ENCODE peak calls at places on chromosome 14, in eight cellular contexts. O is ovary; U is T47D; T is stimulated activated CD8-positive, alpha-beta memory T cell treated with anti-CD3 and anti-CD28 coated beads, Interleukin-2, amount 100 ng/mL, for 48 hours; Z is heart right ventricle; J is CD8-positive, alpha-beta memory T cell; M is C1 segment of cervical spinal cord; E is CMK. D is an unnamed sample.

GRCh38 chr14:59926534-59926933 is 6.6 kb downstream of the LRRC9 start:
- DNase-seq in O (no peak), U (no peak), T (no peak), Z (no peak), J (no peak), M (no peak), E (no peak), D (no peak)

GRCh38 chr14:104331871-104332605 is 193.7 kb downstream of the KIF26A start:
- DNase-seq in O (peak; percentile 12), U (no peak), T (no peak), Z (no peak), J (no peak), M (no peak), E (no peak), D (no peak)

GRCh38 chr14:40981247-40981646 is 625.4 kb upstream of the LRFN5 start:
- DNase-seq in O (no peak), U (no peak), T (no peak), Z (no peak), J (no peak), M (no peak), E (no peak), D (no peak)

GRCh38 chr14:32561520-32561919 is 232.4 kb downstream of the AKAP6 start:
- DNase-seq in O (no peak), U (no peak), T (no peak), Z (no peak), J (no peak), M (no peak), E (no peak), D (no peak)

GRCh38 chr14:26966942-26967341 is 369.1 kb upstream of the NOVA1 start:
- DNase-seq in O (no peak), U (no peak), T (no peak), Z (no peak), J (no peak), M (no peak), E (no peak), D (no peak)

GRCh38 chr14:99289394-99290189 is 17.6 kb upstream of the BCL11B start:
- DNase-seq in O (no peak), U (no peak), T (no peak), Z (no peak), J (no peak), M (no peak), E (no peak), D (no peak)

GRCh38 chr14:65915125-65915524 is 502.6 kb downstream of the FUT8 start:
- DNase-seq in O (no peak), U (no peak), T (no peak), Z (no peak), J (no peak), M (no peak), E (no peak), D (no peak)

GRCh38 chr14:51085007-51085406 is 9.9 kb downstream of the TRIM9 start:
- DNase-seq in O (no peak), U (no peak), T (no peak), Z (no peak), J (no peak), M (no peak), E (no peak), D (no peak)

GRCh38 chr14:99158646-99159165 is 113.3 kb downstream of the BCL11B start:
- DNase-seq in O (no peak), U (no peak), T (no peak), Z (no peak), J (no peak), M (no peak), E (no peak), D (no peak)

GRCh38 chr14:75543258-75543657 is 21.0 kb downstream of the BATF start:
- DNase-seq in O (no peak), U (no peak), T (no peak), Z (no peak), J (no peak), M (no peak), E (no peak), D (no peak)

GRCh38 chr14:64478634-64479250 is 13.4 kb downstream of the AKAP5 start:
- DNase-seq in O (no peak), U (peak; percentile 39), T (no peak), Z (no peak), J (no peak), M (no peak), E (no peak), D (no peak)

GRCh38 chr14:21933681-21934080 is 260.1 kb upstream of the OR4E1 start:
- DNase-seq in O (no peak), U (peak; percentile 3), T (no peak), Z (no peak), J (no peak), M (no peak), E (no peak), D (no peak)

GRCh38 chr14:63205850-63206249 is 1.6 kb downstream of the RHOJ start:
- DNase-seq in O (no peak), U (no peak), T (no peak), Z (no peak), J (no peak), M (no peak), E (no peak), D (no peak)

GRCh38 chr14:39469094-39469710 is 37.0 kb upstream of the FBXO33 start:
- DNase-seq in O (no peak), U (no peak), T (no peak), Z (no peak), J (peak; percentile 58), M (no peak), E (no peak), D (no peak)

GRCh38 chr14:60865378-60866127 is 115.3 kb downstream of the TRMT5 start:
- DNase-seq in O (no peak), U (no peak), T (no peak), Z (no peak), J (no peak), M (no peak), E (no peak), D (no peak)

GRCh38 chr14:81268016-81268416 is 47.3 kb upstream of the GTF2A1 start:
- DNase-seq in O (no peak), U (no peak), T (no peak), Z (no peak), J (no peak), M (no peak), E (no peak), D (no peak)

GRCh38 chr14:100654025-100654813 is 67.0 kb upstream of the BEGAIN start:
- DNase-seq in O (no peak), U (no peak), T (no peak), Z (no peak), J (no peak), M (no peak), E (no peak), D (no peak)

GRCh38 chr14:105492051-105492965 is 1.3 kb downstream of the TEDC1 start:
- DNase-seq in O (peak; percentile 68), U (no peak), T (no peak), Z (peak; percentile 36), J (peak; percentile 60), M (no peak), E (no peak), D (peak; percentile 60)

GRCh38 chr14:100778951-100779690 is 46.8 kb upstream of the MEG3 start:
- DNase-seq in O (peak; percentile 13), U (no peak), T (no peak), Z (no peak), J (no peak), M (no peak), E (no peak), D (no peak)

GRCh38 chr14:104353921-104354701 is 215.7 kb downstream of the KIF26A start:
- DNase-seq in O (peak; percentile 31), U (no peak), T (no peak), Z (peak; percentile 78), J (peak; percentile 35), M (no peak), E (no peak), D (peak; percentile 73)

GRCh38 chr14:74299061-74299545 is 3.6 kb downstream of the ABCD4 start:
- DNase-seq in O (no peak), U (no peak), T (no peak), Z (peak; percentile 64), J (peak; percentile 63), M (no peak), E (no peak), D (peak; percentile 58)

GRCh38 chr14:105846312-105846711 is 319.9 kb downstream of the TMEM121 start:
- DNase-seq in O (no peak), U (no peak), T (no peak), Z (no peak), J (no peak), M (no peak), E (no peak), D (no peak)

GRCh38 chr14:55448146-55448614 is 7.8 kb upstream of the TBPL2 start:
- DNase-seq in O (no peak), U (no peak), T (peak; percentile 43), Z (peak; percentile 14), J (no peak), M (no peak), E (no peak), D (peak; percentile 68)

GRCh38 chr14:40280652-40281051 is 848.4 kb upstream of the FBXO33 start:
- DNase-seq in O (no peak), U (no peak), T (no peak), Z (no peak), J (no peak), M (no peak), E (no peak), D (no peak)

GRCh38 chr14:61653507-61653906 is 41.8 kb upstream of the HIF1A start:
- DNase-seq in O (no peak), U (no peak), T (no peak), Z (peak; percentile 49), J (no peak), M (no peak), E (no peak), D (peak; percentile 64)

D was measured in left cardiac atrium.